ENCODE peak calls at places on chromosomes 2 and 18, in five cellular contexts. Q is right atrium auricular region, S is H9, Y is HCT116, X is heart left ventricle. R is an unnamed sample.

GRCh38 chr2:230602562-230603230 is 109.9 kb upstream of the CAB39 start:
- DNase-seq in Q (no peak), Y (no peak), S (no peak), X (no peak), R (no peak)

GRCh38 chr2:130798472-130799221 is 38.1 kb upstream of the ARHGEF4 start:
- DNase-seq in Q (no peak), X (no peak), Y (no peak), S (peak), R (no peak)

GRCh38 chr2:175203621-175204496 is 22.3 kb upstream of the ATP5MC3 start:
- DNase-seq in S (peak), Y (peak), X (peak), Q (no peak), R (no peak)

GRCh38 chr2:88181511-88181910 is 11.4 kb downstream of the THNSL2 start:
- DNase-seq in X (no peak), S (no peak), Y (no peak), Q (no peak), R (no peak)

GRCh38 chr2:37377187-37377532 is 32.7 kb downstream of the QPCT start:
- DNase-seq in S (no peak), X (no peak), Q (no peak), Y (no peak), R (no peak)

GRCh38 chr2:149657393-149657792 is 69.8 kb upstream of the MMADHC start:
- DNase-seq in X (no peak), S (no peak), Q (no peak), Y (no peak), R (no peak)

GRCh38 chr2:40367032-40367431 is 84.9 kb downstream of the SLC8A1 start:
- DNase-seq in Q (no peak), Y (no peak), S (no peak), X (no peak), R (no peak)

GRCh38 chr18:49547701-49548100 is 14.2 kb upstream of the LIPG start:
- DNase-seq in X (no peak), S (no peak), Q (no peak), Y (no peak), R (no peak)

GRCh38 chr2:220174826-220175225 is 547.4 kb downstream of the SLC4A3 start:
- DNase-seq in Y (no peak), Q (no peak), X (no peak), S (no peak), R (no peak)

GRCh38 chr2:2166844-2167243 is 164.2 kb downstream of the MYT1L start:
- DNase-seq in Q (no peak), S (no peak), X (no peak), Y (no peak), R (no peak)

GRCh38 chr18:61531182-61531581 is 198.0 kb downstream of the CDH20 start:
- DNase-seq in Q (no peak), S (no peak), Y (no peak), X (peak), R (no peak)

GRCh38 chr2:214651451-214651850 is 158.0 kb downstream of the BARD1 start:
- DNase-seq in S (no peak), Q (no peak), X (no peak), Y (no peak), R (no peak)

GRCh38 chr18:54712315-54712714 is 116.0 kb upstream of the RAB27B start:
- DNase-seq in Q (no peak), X (no peak), Y (no peak), S (no peak), R (no peak)

GRCh38 chr2:25358836-25359235 is 17.1 kb upstream of the DNMT3A start:
- DNase-seq in X (no peak), S (no peak), Y (no peak), Q (no peak), R (no peak)

GRCh38 chr2:70340921-70341765 is 39.3 kb upstream of the FAM136A start:
- DNase-seq in Y (peak), S (peak), Q (no peak), X (no peak), R (no peak)

GRCh38 chr2:70331012-70331411 is 29.1 kb upstream of the FAM136A start:
- DNase-seq in Q (no peak), Y (no peak), X (no peak), S (no peak), R (no peak)

GRCh38 chr2:70340075-70340474 is 38.2 kb upstream of the FAM136A start:
- DNase-seq in X (no peak), Y (no peak), Q (no peak), S (no peak), R (no peak)

DNA sequence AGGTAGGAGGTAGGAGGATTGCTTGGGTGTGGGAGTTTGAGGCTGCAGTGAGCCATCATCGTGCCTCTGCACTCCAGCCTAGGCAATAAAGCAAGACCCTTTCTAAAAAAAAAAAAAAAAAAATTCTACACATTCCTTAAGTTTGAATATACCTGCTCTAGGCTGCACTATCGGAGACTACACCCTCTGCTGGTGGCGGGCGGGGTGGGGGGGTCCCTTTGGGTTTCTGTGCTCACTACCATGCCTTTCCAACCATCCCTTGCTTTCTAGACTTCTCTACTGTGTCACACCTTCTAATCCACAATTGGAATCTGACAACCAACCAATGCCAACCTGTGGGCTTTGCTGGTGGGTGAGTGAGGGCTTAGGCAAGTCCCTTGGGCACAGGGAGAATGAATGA is 34.7 kb upstream of the FAM136A start:
- DNase-seq in S (no peak), Q (no peak), Y (no peak), X (no peak), R (no peak)
- TF ChIP-seq CTCF in S (no peak), Q (no peak), Y (no peak), X (no peak), R (no peak)

DNA sequence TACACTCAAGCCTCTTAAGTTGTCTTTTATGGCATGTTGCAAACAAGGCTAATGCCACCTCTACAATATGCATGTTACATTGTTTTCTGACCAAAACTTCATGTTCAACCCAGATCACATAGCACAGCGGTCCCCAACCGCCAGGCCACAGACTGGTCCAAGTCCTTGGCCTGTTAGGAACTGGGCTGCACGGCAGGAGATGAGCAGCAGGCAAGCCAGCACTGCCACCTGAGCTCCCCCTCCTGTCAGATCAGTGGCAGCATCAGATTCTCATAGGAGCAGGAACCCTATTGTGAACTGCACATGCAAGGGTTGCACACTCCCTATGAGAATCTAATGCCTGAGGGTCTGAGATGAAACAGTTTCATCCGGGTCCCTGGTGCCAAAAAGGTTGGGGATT is 324.8 kb upstream of the CHAC2 start:
- DNase-seq in S (peak), Y (no peak), Q (no peak), X (no peak), R (no peak)
- TF ChIP-seq CTCF in S (peak), Y (peak), Q (no peak), X (peak), R (no peak)

DNA sequence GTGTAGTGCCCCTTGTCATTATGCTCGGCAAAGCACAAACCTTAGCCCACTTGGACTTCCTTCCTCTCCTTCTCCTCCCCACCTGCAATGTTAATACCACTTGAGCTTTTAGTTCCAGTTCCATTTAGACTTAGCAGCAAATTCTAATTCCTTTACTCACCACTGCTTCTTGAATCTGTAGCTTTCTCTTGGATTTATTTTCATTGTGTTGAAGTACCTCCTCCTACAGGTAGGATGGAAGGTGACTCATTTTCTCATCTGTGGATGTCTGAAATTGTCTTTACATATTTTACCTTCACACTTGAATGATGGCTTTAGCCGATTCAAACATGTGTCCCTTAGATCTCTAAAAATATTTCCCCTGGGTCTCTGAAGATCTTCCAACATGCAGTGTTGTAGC is 32.8 kb upstream of the BIN1 start:
- DNase-seq in Q (no peak), S (no peak), Y (no peak), X (no peak), R (no peak)
- TF ChIP-seq CTCF in Q (no peak), S (peak), Y (no peak), X (no peak), R (no peak)

GRCh38 chr2:181742361-181742760 is 62.0 kb upstream of the NEUROD1 start:
- DNase-seq in Y (no peak), Q (no peak), X (no peak), S (no peak), R (no peak)

GRCh38 chr2:181742908-181743722 is 62.8 kb upstream of the NEUROD1 start:
- DNase-seq in X (no peak), Q (no peak), S (no peak), Y (peak), R (no peak)

GRCh38 chr2:181741756-181742155 is 61.4 kb upstream of the NEUROD1 start:
- DNase-seq in Y (no peak), S (no peak), X (no peak), Q (no peak), R (no peak)

GRCh38 chr2:181738483-181739015 is 58.2 kb upstream of the NEUROD1 start:
- DNase-seq in Y (no peak), Q (no peak), S (no peak), X (no peak), R (no peak)

GRCh38 chr2:181738074-181738473 is 57.8 kb upstream of the NEUROD1 start:
- DNase-seq in X (no peak), S (no peak), Q (no peak), Y (no peak), R (no peak)
- TF ChIP-seq CTCF in X (no peak), S (peak), Q (no peak), Y (peak), R (no peak)

GRCh38 chr2:216765810-216766259 is 70.5 kb upstream of the IGFBP5 start:
- DNase-seq in Y (no peak), Q (no peak), X (peak), S (peak), R (no peak)
- TF ChIP-seq CTCF in Y (no peak), Q (no peak), X (no peak), S (peak), R (no peak)

GRCh38 chr2:128170776-128171175 is 79.8 kb downstream of the UGGT1 start:
- DNase-seq in X (no peak), Y (no peak), Q (no peak), S (no peak), R (no peak)

GRCh38 chr2:128169497-128169896 is 78.5 kb downstream of the UGGT1 start:
- DNase-seq in Y (no peak), Q (no peak), S (no peak), X (no peak), R (no peak)

GRCh38 chr2:128169094-128169493 is 78.1 kb downstream of the UGGT1 start:
- DNase-seq in S (no peak), X (no peak), Y (no peak), Q (no peak), R (no peak)

GRCh38 chr2:128169933-128170709 is 79.1 kb downstream of the UGGT1 start:
- DNase-seq in S (no peak), Y (no peak), X (no peak), Q (no peak), R (no peak)

DNA sequence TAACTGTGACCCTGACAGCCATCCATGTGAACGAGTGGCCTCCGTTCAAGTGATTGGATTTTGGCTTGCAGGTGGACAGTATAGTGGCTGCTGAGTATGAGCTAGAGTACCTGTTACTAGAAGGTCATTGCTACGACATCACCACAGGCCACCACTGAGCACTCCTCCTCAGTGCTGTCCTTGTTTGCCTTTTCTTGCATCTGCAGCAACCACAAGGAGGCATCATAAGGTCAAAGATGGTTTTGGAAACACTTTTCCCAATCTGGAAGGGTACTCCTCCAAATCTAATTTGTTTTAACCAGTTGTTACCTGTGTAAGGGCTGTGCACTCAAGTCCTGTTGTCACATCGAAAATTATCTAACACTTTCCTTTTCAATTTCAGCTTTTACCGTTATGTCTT is 81.2 kb downstream of the UGGT1 start:
- DNase-seq in Y (no peak), Q (no peak), X (no peak), S (no peak), R (no peak)
- TF ChIP-seq CTCF in Y (no peak), Q (no peak), X (no peak), S (peak), R (no peak)

GRCh38 chr2:198966269-198966668 is 491.5 kb downstream of the SATB2 start:
- DNase-seq in Y (no peak), X (no peak), S (no peak), Q (no peak), R (no peak)

GRCh38 chr2:198957183-198957582 is 500.6 kb downstream of the SATB2 start:
- DNase-seq in X (no peak), Y (no peak), S (no peak), Q (no peak), R (no peak)

DNA sequence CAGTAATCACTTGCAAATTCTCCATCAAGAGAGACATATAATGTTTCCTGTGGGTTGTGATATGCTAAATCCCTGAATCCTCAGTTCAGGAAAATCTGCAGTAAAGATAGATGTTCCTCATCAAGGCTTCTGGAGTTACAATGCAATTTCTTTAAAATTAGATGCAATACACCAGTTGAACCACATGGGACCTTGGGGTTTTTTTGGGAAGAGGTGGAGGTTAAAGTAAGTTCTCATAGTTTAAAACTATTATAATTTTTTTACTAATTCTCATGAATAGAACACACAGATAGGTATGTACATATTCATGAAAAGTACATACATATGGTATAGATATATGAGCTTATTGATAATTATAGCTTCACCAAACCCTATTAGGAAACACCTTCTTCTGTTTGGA is 496.2 kb downstream of the SATB2 start:
- DNase-seq in Q (no peak), Y (no peak), S (no peak), X (no peak), R (no peak)
- TF ChIP-seq CTCF in Q (no peak), Y (no peak), S (peak), X (no peak), R (no peak)

DNA sequence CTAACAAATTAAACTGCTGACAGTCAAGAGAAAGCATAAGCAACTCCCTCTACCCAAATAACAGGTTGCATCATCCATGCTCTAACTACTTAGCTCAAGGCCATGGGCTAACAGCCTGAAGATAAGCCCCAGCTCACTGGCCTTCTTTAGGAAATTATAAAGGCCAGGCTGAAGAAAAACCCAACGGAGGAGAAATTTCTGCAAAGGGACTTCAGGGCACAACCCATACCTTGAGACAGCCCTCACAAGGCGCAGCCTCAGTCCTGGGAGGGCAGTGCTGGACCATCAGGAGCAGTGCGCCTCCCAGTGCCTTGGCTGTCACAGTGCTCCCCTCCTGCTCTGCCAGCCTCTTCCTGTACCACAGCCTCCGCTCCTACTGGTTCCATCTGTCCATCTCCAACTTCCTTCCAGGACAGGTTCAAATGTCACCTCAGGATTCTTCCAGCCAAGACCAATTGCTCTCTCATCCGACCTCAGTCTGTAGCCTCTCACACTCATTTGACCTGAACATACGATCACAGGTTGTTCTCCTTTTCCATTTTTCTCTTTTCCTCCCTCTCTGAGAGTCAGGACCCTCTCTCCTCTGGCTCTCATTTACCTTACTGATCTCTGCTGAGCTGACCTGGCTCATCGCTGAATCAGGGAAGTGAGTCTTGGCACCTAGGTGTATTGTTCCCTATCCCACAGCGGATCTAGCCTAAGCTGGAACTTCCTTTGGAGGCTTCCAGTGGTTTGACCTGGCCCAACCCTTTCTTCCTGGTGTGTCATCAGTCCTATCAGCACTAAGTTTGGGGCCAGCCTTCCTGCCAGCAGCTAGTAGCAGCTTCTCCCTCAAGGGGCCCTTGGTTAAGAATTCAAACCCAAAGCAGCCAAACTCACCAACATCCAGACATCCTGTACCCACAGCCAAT is 1.9 kb downstream of the MCFD2 start:
- DNase-seq in S (peak), Q (peak), Y (peak), X (peak), R (no peak)
- TF ChIP-seq CTCF in S (peak), Q (no peak), Y (no peak), X (no peak), R (no peak)

R was measured in lower lobe of right lung.